ENCODE peak calls at places on chromosomes 6 and 20, in four cellular contexts. C, W, M and I are unnamed samples.
A peak's percentile ranks its signal among the peaks of the same experiment; 100 is the strongest.

GRCh38 chr6:89487864-89488263 is 54.9 kb downstream of the ANKRD6 start:
- DNase-seq in C (no peak), W (no peak), M (no peak), I (no peak)

GRCh38 chr20:50680106-50680960 is 11.0 kb downstream of the RIPOR3 start:
- DNase-seq in C (no peak), W (no peak), M (peak; percentile 90), I (no peak)

GRCh38 chr20:56636701-56637100 is 7.6 kb downstream of the TFAP2C start:
- DNase-seq in C (no peak), W (no peak), M (no peak), I (no peak)

GRCh38 chr6:157054531-157054979 is 268.8 kb downstream of the TMEM242 start:
- DNase-seq in C (no peak), W (no peak), M (no peak), I (no peak)

GRCh38 chr20:7171911-7172310 is 404.4 kb downstream of the BMP2 start:
- DNase-seq in C (no peak), W (no peak), M (no peak), I (no peak)

GRCh38 chr6:43789447-43789846 is 19.4 kb downstream of the VEGFA start:
- DNase-seq in C (no peak), W (no peak), M (no peak), I (no peak)

GRCh38 chr6:157764346-157765068 is 58.5 kb upstream of the SNX9 start:
- DNase-seq in C (peak; percentile 95), W (peak; percentile 73), M (peak; percentile 77), I (no peak)

GRCh38 chr6:3773696-3774298 is 22.3 kb upstream of the PXDC1 start:
- DNase-seq in C (no peak), W (no peak), M (no peak), I (no peak)

GRCh38 chr20:2237059-2237458 is 58.7 kb upstream of the TGM3 start:
- DNase-seq in C (no peak), W (no peak), M (no peak), I (peak; percentile 18)

GRCh38 chr6:164897523-164898094 is 411.8 kb downstream of the C6orf118 start:
- DNase-seq in C (no peak), W (no peak), M (no peak), I (peak; percentile 14)

GRCh38 chr6:117544725-117545124 is 57.6 kb downstream of the GOPC start:
- DNase-seq in C (no peak), W (no peak), M (no peak), I (no peak)

GRCh38 chr20:63549679-63550282 is 2.2 kb upstream of the SRMS start:
- DNase-seq in C (no peak), W (no peak), M (no peak), I (no peak)

GRCh38 chr6:88208736-88209135 is 42.6 kb upstream of the CNR1 start:
- DNase-seq in C (no peak), W (no peak), M (no peak), I (no peak)

GRCh38 chr6:1608222-1608975 is 1.3 kb upstream of the FOXC1 start:
- DNase-seq in C (no peak), W (no peak), M (no peak), I (no peak)

GRCh38 chr6:90025418-90026089 is 131.3 kb downstream of the GJA10 start:
- DNase-seq in C (no peak), W (no peak), M (no peak), I (no peak)

GRCh38 chr20:49349678-49350077 is 71.8 kb upstream of the ZNFX1 start:
- DNase-seq in C (no peak), W (no peak), M (no peak), I (no peak)

GRCh38 chr6:156167289-156168076 is 609.7 kb upstream of the ARID1B start:
- DNase-seq in C (no peak), W (no peak), M (no peak), I (no peak)

GRCh38 chr6:52457096-52457495 is 37.0 kb downstream of the EFHC1 start:
- DNase-seq in C (no peak), W (no peak), M (peak; percentile 20), I (no peak)

GRCh38 chr20:48850681-48851299 is 23.0 kb upstream of the PREX1 start:
- DNase-seq in C (no peak), W (no peak), M (no peak), I (no peak)

GRCh38 chr6:160428069-160428430 is 79.9 kb downstream of the SLC22A3 start:
- DNase-seq in C (no peak), W (no peak), M (no peak), I (no peak)

GRCh38 chr20:35129647-35130069 is 17.5 kb downstream of the EDEM2 start:
- DNase-seq in C (no peak), W (no peak), M (peak; percentile 75), I (no peak)

GRCh38 chr6:154450498-154450897 is 60.0 kb downstream of the CNKSR3 start:
- DNase-seq in C (no peak), W (no peak), M (no peak), I (no peak)

GRCh38 chr20:49747707-49748524 is 34.2 kb upstream of the B4GALT5 start:
- DNase-seq in C (no peak), W (peak; percentile 68), M (peak; percentile 57), I (no peak)

GRCh38 chr6:12851123-12851695 is 134.6 kb downstream of the PHACTR1 start:
- DNase-seq in C (no peak), W (no peak), M (no peak), I (no peak)

GRCh38 chr6:136548582-136549330 is 1.5 kb downstream of the MAP7 start:
- DNase-seq in C (no peak), W (no peak), M (no peak), I (no peak)

GRCh38 chr6:105838156-105838555 is 248.0 kb upstream of the PRDM1 start:
- DNase-seq in C (no peak), W (no peak), M (no peak), I (no peak)

GRCh38 chr20:13180986-13181889 is 39.8 kb upstream of the ISM1 start:
- DNase-seq in C (no peak), W (no peak), M (no peak), I (no peak)

GRCh38 chr20:31990958-31991705 is 19.1 kb upstream of the CCM2L start:
- DNase-seq in C (no peak), W (no peak), M (no peak), I (no peak)

DNA sequence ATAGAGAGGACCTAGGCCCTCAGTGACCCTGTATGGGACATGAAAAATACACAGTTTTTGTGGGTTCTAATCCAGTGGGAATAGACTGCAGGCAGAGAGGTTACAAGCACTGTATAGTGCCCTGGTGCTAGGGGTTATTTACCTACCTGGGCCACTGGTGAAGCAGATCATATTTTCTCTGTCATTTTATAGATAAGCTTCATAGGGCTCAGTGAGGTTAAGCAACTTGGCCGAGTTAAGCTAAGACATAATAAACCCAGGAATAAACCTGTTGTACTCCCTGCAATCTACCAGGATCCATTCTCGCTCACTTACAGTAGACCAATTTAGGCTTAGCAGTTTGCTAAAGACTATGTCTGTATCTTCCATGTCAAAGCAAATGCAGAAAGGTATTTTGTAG is 340.6 kb upstream of the KHDRBS2 start:
- DNase-seq in C (no peak), W (no peak), M (no peak), I (no peak)
- TF ChIP-seq TCF7 in C (no peak), W (no peak), M (no peak), I (no peak)

GRCh38 chr6:45631396-45631795 is 253.7 kb upstream of the SUPT3H start:
- DNase-seq in C (no peak), W (no peak), M (no peak), I (no peak)
- TF ChIP-seq CREB1 in C (no peak), W (no peak), M (no peak), I (no peak)

GRCh38 chr6:140490086-140490485 is 1115.6 kb upstream of the CITED2 start:
- DNase-seq in C (no peak), W (no peak), M (no peak), I (no peak)
- TF ChIP-seq TCF7 in C (no peak), W (no peak), M (no peak), I (no peak)

DNA sequence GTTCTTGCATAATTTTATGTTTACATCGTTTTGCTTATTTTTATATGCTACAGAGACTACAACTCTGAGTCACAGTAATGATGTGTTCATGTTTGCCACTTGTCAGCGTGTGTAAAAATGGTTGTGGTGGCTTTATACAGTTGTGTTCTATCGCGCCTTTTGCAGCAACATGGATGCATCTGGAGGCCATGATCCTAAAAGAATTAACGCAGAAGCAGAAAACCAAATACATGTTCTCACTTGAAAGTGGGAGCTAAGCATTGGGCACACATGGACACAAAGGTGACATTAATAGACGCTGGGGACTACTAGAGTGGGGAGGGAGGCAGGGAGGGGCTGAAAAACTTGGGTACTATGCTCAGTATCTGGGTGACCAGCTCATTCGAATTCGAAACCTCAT is 996 bp upstream of the SEC23B start:
- DNase-seq in C (no peak), W (no peak), M (no peak), I (no peak)
- TF ChIP-seq CREB1 in C (no peak), W (no peak), M (no peak), I (no peak)

GRCh38 chr6:167786859-167787675 is 39.6 kb upstream of the AFDN start:
- DNase-seq in C (no peak), W (no peak), M (no peak), I (no peak)

GRCh38 chr6:167791036-167791779 is 35.5 kb upstream of the AFDN start:
- DNase-seq in C (no peak), W (no peak), M (peak; percentile 53), I (no peak)

GRCh38 chr6:167789358-167789757 is 37.4 kb upstream of the AFDN start:
- DNase-seq in C (no peak), W (no peak), M (peak; percentile 25), I (no peak)

GRCh38 chr6:167788531-167788903 is 38.2 kb upstream of the AFDN start:
- DNase-seq in C (no peak), W (no peak), M (no peak), I (no peak)

DNA sequence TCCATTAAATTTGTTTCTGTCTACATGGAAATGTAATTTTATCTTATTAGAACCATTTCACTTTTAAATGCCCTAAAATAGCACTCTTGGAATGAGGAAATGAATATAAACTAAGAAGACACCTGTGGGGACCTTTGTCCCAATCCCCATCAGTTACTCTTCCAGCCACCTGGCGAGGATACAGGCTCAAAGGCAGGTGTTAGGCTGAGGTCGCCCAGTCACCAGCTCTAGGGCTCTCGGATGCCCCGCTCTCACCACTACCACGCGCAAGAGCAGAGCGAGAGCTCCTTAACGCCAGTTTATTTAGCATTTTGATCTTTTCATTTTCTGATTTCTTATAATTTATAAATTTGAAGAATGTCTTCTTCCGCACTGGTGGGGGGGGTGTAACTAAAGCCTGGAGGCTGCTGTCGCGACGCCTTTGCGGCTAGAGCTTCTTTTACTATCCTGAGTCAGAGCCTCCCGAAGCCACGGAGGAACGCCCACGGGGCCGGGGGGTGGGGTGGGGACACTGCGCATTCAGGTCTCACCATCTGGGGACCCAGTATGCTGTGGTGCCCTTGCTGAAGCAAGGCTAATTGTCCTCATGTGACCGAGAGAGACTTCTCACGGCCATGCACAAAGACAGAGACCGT is 38.7 kb upstream of the AFDN start:
- DNase-seq in C (no peak), W (peak; percentile 54), M (no peak), I (no peak)
- TF ChIP-seq TCF7 in C (no peak), W (no peak), M (no peak), I (no peak)